ENCODE peak calls at places on chromosomes 1 and 21, in ten cellular contexts. Q is cardiac fibroblast, J is AG04450, O is GM20000, C is IMR-90, Y is hepatocyte, Z is fibroblast of the aortic adventitia, T is H9, W is nephron progenitor cell, X is AG10803. M is an unnamed sample.

GRCh38 chr1:119453021-119453420 is 38.1 kb downstream of the HSD3B2 start:
- DNase-seq in Q (peak), J (no peak), O (no peak), C (peak), Y (no peak), Z (peak), T (no peak), W (no peak), X (peak), M (no peak)

GRCh38 chr1:198798923-198799386 is 160.1 kb downstream of the PTPRC start:
- DNase-seq in Q (no peak), J (no peak), O (peak), C (no peak), Y (no peak), Z (no peak), T (no peak), W (no peak), X (no peak), M (peak)

GRCh38 chr1:39900662-39901485 is 843 bp downstream of the MYCL start:
- DNase-seq in Q (peak), J (no peak), O (peak), C (peak), Y (peak), Z (no peak), T (peak), W (peak), X (peak), M (peak)

GRCh38 chr1:29708818-29709710 is 472.7 kb downstream of the PTPRU start:
- DNase-seq in Q (peak), J (peak), O (no peak), C (peak), Y (peak), Z (peak), T (no peak), W (peak), X (peak), M (no peak)

GRCh38 chr1:76238094-76238551 is 163.6 kb downstream of the ST6GALNAC3 start:
- DNase-seq in Q (no peak), J (no peak), O (no peak), C (no peak), Y (no peak), Z (no peak), T (no peak), W (no peak), X (peak), M (no peak)

GRCh38 chr1:110200190-110200589 is 9.9 kb upstream of the KCNC4 start:
- DNase-seq in Q (no peak), J (no peak), O (no peak), C (no peak), Y (no peak), Z (no peak), T (no peak), W (no peak), X (no peak), M (no peak)

GRCh38 chr1:24042375-24042774 is 62.2 kb upstream of the SRSF10 start:
- DNase-seq in Q (no peak), J (no peak), O (no peak), C (no peak), Y (no peak), Z (no peak), T (no peak), W (no peak), X (no peak), M (no peak)

GRCh38 chr1:207059881-207060280 is 6.8 kb downstream of the PFKFB2 start:
- DNase-seq in Q (no peak), J (no peak), O (no peak), C (no peak), Y (no peak), Z (no peak), T (no peak), W (no peak), X (no peak), M (no peak)

GRCh38 chr1:6854166-6854565 is 68.9 kb downstream of the CAMTA1 start:
- DNase-seq in Q (peak), J (no peak), O (no peak), C (no peak), Y (no peak), Z (no peak), T (no peak), W (no peak), X (no peak), M (no peak)

GRCh38 chr1:98498651-98499050 is 162.9 kb upstream of the SNX7 start:
- DNase-seq in Q (no peak), J (no peak), O (no peak), C (no peak), Y (no peak), Z (no peak), T (no peak), W (no peak), X (no peak), M (no peak)

GRCh38 chr1:188986751-188987417 is 1490.8 kb downstream of the BRINP3 start:
- DNase-seq in Q (no peak), J (no peak), O (no peak), C (no peak), Y (peak), Z (no peak), T (peak), W (peak), X (no peak), M (no peak)

GRCh38 chr1:223714849-223715709 is 2.7 kb downstream of the CAPN2 start:
- DNase-seq in Q (peak), J (no peak), O (no peak), C (peak), Y (peak), Z (peak), T (no peak), W (no peak), X (peak), M (no peak)

GRCh38 chr21:32448803-32449594 is 36.5 kb downstream of the EVA1C start:
- DNase-seq in Q (no peak), J (no peak), O (no peak), C (peak), Y (no peak), Z (peak), T (no peak), W (no peak), X (peak), M (no peak)

GRCh38 chr1:18581420-18581880 is 49.2 kb upstream of the PAX7 start:
- DNase-seq in Q (peak), J (no peak), O (peak), C (no peak), Y (peak), Z (no peak), T (peak), W (peak), X (no peak), M (peak)

GRCh38 chr1:28510350-28511223 is 4.7 kb downstream of the RCC1 start:
- DNase-seq in Q (peak), J (no peak), O (no peak), C (peak), Y (no peak), Z (peak), T (peak), W (no peak), X (peak), M (no peak)

GRCh38 chr1:204343850-204344249 is 15.9 kb downstream of the PLEKHA6 start:
- DNase-seq in Q (no peak), J (no peak), O (no peak), C (no peak), Y (no peak), Z (no peak), T (no peak), W (no peak), X (no peak), M (no peak)

GRCh38 chr1:227958617-227959324 is 11.0 kb upstream of the WNT9A start:
- DNase-seq in Q (no peak), J (no peak), O (no peak), C (no peak), Y (no peak), Z (no peak), T (no peak), W (no peak), X (no peak), M (no peak)

GRCh38 chr1:17565551-17565971 is 26.1 kb downstream of the ARHGEF10L start:
- DNase-seq in Q (no peak), J (no peak), O (no peak), C (no peak), Y (no peak), Z (no peak), T (no peak), W (no peak), X (no peak), M (no peak)

GRCh38 chr1:113217447-113218208 is 144.6 kb downstream of the LRIG2 start:
- DNase-seq in Q (no peak), J (no peak), O (no peak), C (no peak), Y (peak), Z (no peak), T (no peak), W (no peak), X (no peak), M (no peak)

GRCh38 chr1:220879090-220879508 is at the start of gene HLX:
- DNase-seq in Q (peak), J (peak), O (peak), C (peak), Y (peak), Z (peak), T (peak), W (peak), X (peak), M (peak)

GRCh38 chr1:115764541-115764940 is 4.0 kb downstream of the CASQ2 start:
- DNase-seq in Q (peak), J (no peak), O (no peak), C (peak), Y (peak), Z (peak), T (no peak), W (peak), X (no peak), M (no peak)

GRCh38 chr1:243493156-243494129 is 237.6 kb downstream of the SDCCAG8 start:
- DNase-seq in Q (peak), J (no peak), O (no peak), C (peak), Y (no peak), Z (peak), T (no peak), W (no peak), X (no peak), M (peak)

GRCh38 chr1:45913183-45913924 is 109.9 kb downstream of the MAST2 start:
- DNase-seq in Q (peak), J (peak), O (no peak), C (peak), Y (peak), Z (peak), T (no peak), W (peak), X (peak), M (peak)

GRCh38 chr1:42957229-42957879 is 1.3 kb downstream of the SLC2A1 start:
- DNase-seq in Q (no peak), J (no peak), O (no peak), C (no peak), Y (no peak), Z (peak), T (no peak), W (no peak), X (no peak), M (no peak)

GRCh38 chr1:18352640-18353245 is 128.0 kb upstream of the KLHDC7A start:
- DNase-seq in Q (no peak), J (no peak), O (no peak), C (no peak), Y (no peak), Z (no peak), T (no peak), W (peak), X (no peak), M (no peak)

GRCh38 chr1:112718691-112719418 is 3.7 kb upstream of the PPM1J start:
- DNase-seq in Q (peak), J (no peak), O (peak), C (peak), Y (peak), Z (peak), T (peak), W (peak), X (peak), M (peak)

GRCh38 chr21:46295996-46296752 is 10.0 kb downstream of the YBEY start:
- DNase-seq in Q (peak), J (no peak), O (peak), C (peak), Y (peak), Z (peak), T (peak), W (no peak), X (peak), M (peak)

GRCh38 chr21:46184625-46185555 is 631 bp upstream of the SPATC1L start:
- DNase-seq in Q (peak), J (no peak), O (peak), C (peak), Y (peak), Z (peak), T (peak), W (peak), X (peak), M (peak)

GRCh38 chr1:47997289-47998200 is at the start of gene TRABD2B:
- DNase-seq in Q (peak), J (no peak), O (peak), C (peak), Y (peak), Z (peak), T (peak), W (peak), X (peak), M (peak)

GRCh38 chr1:175219774-175220173 is 27.2 kb upstream of the KIAA0040 start:
- DNase-seq in Q (no peak), J (no peak), O (no peak), C (no peak), Y (no peak), Z (no peak), T (no peak), W (no peak), X (no peak), M (no peak)

GRCh38 chr1:175222296-175222938 is 29.8 kb upstream of the KIAA0040 start:
- DNase-seq in Q (no peak), J (no peak), O (no peak), C (no peak), Y (no peak), Z (no peak), T (no peak), W (no peak), X (no peak), M (no peak)

GRCh38 chr1:175220853-175221547 is 28.4 kb upstream of the KIAA0040 start:
- DNase-seq in Q (no peak), J (no peak), O (no peak), C (no peak), Y (peak), Z (no peak), T (no peak), W (no peak), X (no peak), M (no peak)

GRCh38 chr1:175221548-175222175 is 29.1 kb upstream of the KIAA0040 start:
- DNase-seq in Q (peak), J (no peak), O (no peak), C (no peak), Y (peak), Z (peak), T (peak), W (peak), X (no peak), M (no peak)

DNA sequence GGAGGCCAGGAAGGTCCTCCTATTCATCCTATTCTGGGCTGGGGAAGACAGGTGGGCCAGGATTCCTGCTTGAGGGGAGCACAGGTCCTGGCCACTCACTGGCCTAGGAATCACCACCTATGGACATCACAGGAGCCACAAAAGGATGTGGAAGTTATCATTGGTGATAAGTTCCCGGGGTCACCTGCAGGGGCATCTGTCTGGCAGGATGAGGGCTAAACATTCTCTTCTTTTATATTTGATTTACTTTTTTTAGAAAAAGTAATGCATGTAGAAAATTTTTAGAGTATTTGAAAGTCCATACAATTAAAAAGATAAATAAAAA is 33.2 kb upstream of the KIAA0040 start:
- DNase-seq in Q (no peak), J (no peak), O (no peak), C (no peak), Y (no peak), Z (no peak), T (no peak), W (no peak), X (no peak), M (no peak)
- TF ChIP-seq CTCF in Q (peak), J (no peak), O (no peak), C (no peak), Y (no peak), Z (no peak), T (peak), W (no peak), X (no peak), M (no peak)

GRCh38 chr1:21610989-21611388 is 58.2 kb downstream of the RAP1GAP start:
- DNase-seq in Q (no peak), J (no peak), O (no peak), C (no peak), Y (no peak), Z (no peak), T (no peak), W (no peak), X (no peak), M (no peak)
- TF ChIP-seq CTCF in Q (no peak), J (no peak), O (no peak), C (no peak), Y (no peak), Z (no peak), T (no peak), W (no peak), X (no peak), M (no peak)

DNA sequence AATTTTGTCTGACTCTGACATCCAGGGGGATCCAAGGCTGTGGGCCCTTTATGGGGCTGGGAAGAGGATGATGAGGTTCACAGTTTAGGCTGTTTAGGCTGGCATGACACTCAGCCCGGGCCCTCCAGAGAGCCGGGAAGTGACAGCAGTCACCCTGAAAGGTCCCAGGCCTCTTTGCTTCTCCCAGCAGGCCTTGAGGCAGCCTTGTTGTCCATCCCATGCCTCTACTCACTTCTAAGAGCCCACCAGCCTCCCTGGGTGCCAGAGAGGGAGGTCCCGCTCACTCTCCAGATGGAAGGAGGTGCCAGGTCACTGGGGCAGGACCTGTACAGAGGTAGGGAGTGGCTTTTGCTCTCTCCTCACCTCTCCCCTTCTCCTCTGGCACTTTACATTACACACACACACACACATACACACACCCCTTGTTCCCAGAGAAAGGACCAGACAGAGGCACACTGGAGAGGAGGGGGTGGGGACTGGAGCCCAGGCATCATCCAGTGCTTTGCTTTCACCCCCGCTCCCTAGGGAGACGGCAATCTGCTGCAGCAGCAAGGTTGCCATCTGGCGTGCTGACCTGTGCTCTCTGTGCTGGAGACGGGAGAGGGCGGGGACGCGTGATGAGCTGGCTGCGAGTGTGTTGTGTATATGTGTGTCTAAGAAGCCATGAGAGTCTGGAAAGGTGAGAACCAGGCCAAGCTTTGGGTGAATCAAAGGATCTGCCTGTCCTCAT is 4.6 kb downstream of the KLHDC8A start:
- DNase-seq in Q (peak), J (no peak), O (no peak), C (peak), Y (peak), Z (peak), T (peak), W (peak), X (no peak), M (no peak)
- TF ChIP-seq CTCF in Q (no peak), J (no peak), O (no peak), C (no peak), Y (no peak), Z (no peak), T (no peak), W (no peak), X (no peak), M (no peak)

GRCh38 chr1:63671514-63671913 is 78.3 kb downstream of the PGM1 start:
- DNase-seq in Q (no peak), J (no peak), O (no peak), C (no peak), Y (no peak), Z (no peak), T (no peak), W (no peak), X (no peak), M (no peak)

GRCh38 chr1:63674865-63675815 is 81.9 kb downstream of the PGM1 start:
- DNase-seq in Q (no peak), J (no peak), O (no peak), C (no peak), Y (no peak), Z (peak), T (no peak), W (no peak), X (no peak), M (no peak)

GRCh38 chr1:63677497-63677896 is 84.3 kb downstream of the PGM1 start:
- DNase-seq in Q (no peak), J (no peak), O (no peak), C (no peak), Y (no peak), Z (no peak), T (no peak), W (no peak), X (no peak), M (no peak)

GRCh38 chr1:63678200-63678599 is 85.0 kb downstream of the PGM1 start:
- DNase-seq in Q (no peak), J (no peak), O (no peak), C (no peak), Y (no peak), Z (no peak), T (no peak), W (no peak), X (no peak), M (no peak)

GRCh38 chr1:63674238-63674864 is 81.1 kb downstream of the PGM1 start:
- DNase-seq in Q (peak), J (peak), O (peak), C (peak), Y (peak), Z (peak), T (peak), W (peak), X (peak), M (peak)
- TF ChIP-seq CTCF in Q (peak), J (peak), O (peak), C (peak), Y (peak), Z (peak), T (peak), W (peak), X (peak), M (peak)

GRCh38 chr1:32928285-32928684 is 27.1 kb upstream of the TMEM54 start:
- DNase-seq in Q (no peak), J (no peak), O (no peak), C (no peak), Y (no peak), Z (no peak), T (no peak), W (no peak), X (no peak), M (no peak)

GRCh38 chr1:32926562-32926961 is 25.4 kb upstream of the TMEM54 start:
- DNase-seq in Q (no peak), J (no peak), O (no peak), C (no peak), Y (no peak), Z (no peak), T (no peak), W (no peak), X (no peak), M (no peak)

GRCh38 chr1:32927441-32927840 is 26.3 kb upstream of the TMEM54 start:
- DNase-seq in Q (no peak), J (no peak), O (no peak), C (no peak), Y (no peak), Z (no peak), T (no peak), W (no peak), X (no peak), M (no peak)

GRCh38 chr1:32925360-32926142 is 24.4 kb upstream of the TMEM54 start:
- DNase-seq in Q (no peak), J (no peak), O (no peak), C (no peak), Y (peak), Z (no peak), T (peak), W (peak), X (no peak), M (no peak)

GRCh38 chr1:32924881-32925344 is 23.7 kb upstream of the TMEM54 start:
- DNase-seq in Q (no peak), J (no peak), O (no peak), C (no peak), Y (peak), Z (no peak), T (peak), W (peak), X (no peak), M (no peak)
- TF ChIP-seq CTCF in Q (no peak), J (no peak), O (no peak), C (no peak), Y (no peak), Z (no peak), T (peak), W (no peak), X (no peak), M (no peak)

DNA sequence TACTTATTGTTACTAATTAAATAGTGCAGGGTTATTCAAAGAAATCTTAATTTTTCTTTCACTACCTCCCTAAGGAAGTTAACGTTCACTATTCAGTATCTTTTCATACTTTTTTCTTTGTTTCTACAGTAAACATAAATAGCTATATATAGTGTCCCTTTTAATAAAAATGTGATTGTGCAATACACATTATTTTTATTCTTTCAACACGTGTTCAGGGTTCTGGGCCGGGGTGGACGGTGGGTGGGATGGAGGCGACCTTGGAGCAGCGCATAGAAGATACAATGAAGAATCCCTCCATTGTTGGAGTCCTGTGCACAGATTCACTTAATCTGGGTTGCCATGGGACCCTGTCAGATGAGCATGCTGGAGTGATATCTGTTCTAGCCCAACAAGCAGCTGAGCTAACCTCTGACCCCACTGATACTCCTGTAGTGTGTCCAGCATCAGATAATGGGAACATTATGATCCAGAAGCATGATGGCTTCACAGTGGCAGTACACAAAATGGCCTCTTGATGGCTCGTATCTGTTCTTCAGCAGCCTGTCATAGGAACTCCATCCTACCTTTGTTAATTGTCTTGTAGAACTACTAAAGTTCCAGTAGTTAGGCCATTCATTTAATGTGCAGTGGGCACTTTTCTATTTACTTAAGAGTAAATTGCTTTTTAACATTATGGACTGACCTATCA is 155.9 kb upstream of the L1TD1 start:
- DNase-seq in Q (no peak), J (no peak), O (no peak), C (no peak), Y (no peak), Z (no peak), T (no peak), W (no peak), X (no peak), M (no peak)
- TF ChIP-seq CTCF in Q (peak), J (no peak), O (no peak), C (no peak), Y (no peak), Z (no peak), T (peak), W (no peak), X (no peak), M (no peak)